ENCODE peak calls at places on chromosomes 12 and 14, in five cellular contexts. E, K, L, G and Q are unnamed samples.

GRCh38 chr12:30046376-30046775 is 262.6 kb upstream of the TMTC1 start:
- DNase-seq in E (no peak), K (no peak), L (no peak), G (no peak), Q (no peak)

GRCh38 chr12:47891356-47891755 is 13.4 kb downstream of the VDR start:
- DNase-seq in E (no peak), K (no peak), L (no peak), G (no peak), Q (peak)

GRCh38 chr12:82728710-82729109 is 42.0 kb downstream of the TMTC2 start:
- DNase-seq in E (no peak), K (no peak), L (no peak), G (no peak), Q (no peak)

GRCh38 chr14:39431416-39432178 is 636 bp downstream of the FBXO33 start:
- DNase-seq in E (peak), K (peak), L (peak), G (peak), Q (peak)

GRCh38 chr12:113647048-113647447 is 175.4 kb upstream of the LHX5 start:
- DNase-seq in E (peak), K (peak), L (no peak), G (no peak), Q (no peak)

GRCh38 chr14:35383569-35384385 is 20.8 kb downstream of the NFKBIA start:
- DNase-seq in E (no peak), K (no peak), L (no peak), G (no peak), Q (no peak)

GRCh38 chr12:124469193-124469888 is 98.1 kb downstream of the NCOR2 start:
- DNase-seq in E (no peak), K (no peak), L (no peak), G (no peak), Q (peak)

GRCh38 chr14:101069666-101070362 is 166.3 kb upstream of the RTL1 start:
- DNase-seq in E (no peak), K (no peak), L (peak), G (peak), Q (no peak)

GRCh38 chr14:59278111-59278510 is 89.6 kb downstream of the DAAM1 start:
- DNase-seq in E (no peak), K (peak), L (no peak), G (no peak), Q (no peak)

GRCh38 chr12:132617822-132618682 is 524 bp upstream of the P2RX2 start:
- DNase-seq in E (no peak), K (no peak), L (no peak), G (no peak), Q (no peak)

GRCh38 chr12:57887631-57888406 is 41.3 kb upstream of the CTDSP2 start:
- DNase-seq in E (no peak), K (no peak), L (peak), G (no peak), Q (no peak)

GRCh38 chr12:31773223-31773750 is 44.5 kb upstream of the AMN1 start:
- DNase-seq in E (no peak), K (peak), L (no peak), G (no peak), Q (peak)

GRCh38 chr14:103960457-103960856 is 18.1 kb upstream of the RD3L start:
- DNase-seq in E (no peak), K (no peak), L (no peak), G (no peak), Q (no peak)

GRCh38 chr14:78016532-78016931 is 153.6 kb upstream of the NRXN3 start:
- DNase-seq in E (no peak), K (no peak), L (no peak), G (no peak), Q (no peak)

GRCh38 chr12:76156314-76156713 is 71.8 kb upstream of the NAP1L1 start:
- DNase-seq in E (no peak), K (no peak), L (no peak), G (no peak), Q (no peak)

GRCh38 chr12:76155157-76155556 is 70.7 kb upstream of the NAP1L1 start:
- DNase-seq in E (no peak), K (no peak), L (no peak), G (no peak), Q (no peak)

GRCh38 chr12:76153616-76154015 is 69.1 kb upstream of the NAP1L1 start:
- DNase-seq in E (no peak), K (no peak), L (no peak), G (no peak), Q (no peak)

GRCh38 chr12:76158518-76159321 is 74.2 kb upstream of the NAP1L1 start:
- DNase-seq in E (peak), K (peak), L (peak), G (peak), Q (peak)
- TF ChIP-seq CTCF in E (peak), K (peak), L (no peak), G (peak), Q (peak)

GRCh38 chr14:91317381-91318313 is 73.1 kb upstream of the GPR68 start:
- DNase-seq in E (no peak), K (peak), L (peak), G (peak), Q (no peak)
- TF ChIP-seq CTCF in E (no peak), K (no peak), L (no peak), G (peak), Q (no peak)

DNA sequence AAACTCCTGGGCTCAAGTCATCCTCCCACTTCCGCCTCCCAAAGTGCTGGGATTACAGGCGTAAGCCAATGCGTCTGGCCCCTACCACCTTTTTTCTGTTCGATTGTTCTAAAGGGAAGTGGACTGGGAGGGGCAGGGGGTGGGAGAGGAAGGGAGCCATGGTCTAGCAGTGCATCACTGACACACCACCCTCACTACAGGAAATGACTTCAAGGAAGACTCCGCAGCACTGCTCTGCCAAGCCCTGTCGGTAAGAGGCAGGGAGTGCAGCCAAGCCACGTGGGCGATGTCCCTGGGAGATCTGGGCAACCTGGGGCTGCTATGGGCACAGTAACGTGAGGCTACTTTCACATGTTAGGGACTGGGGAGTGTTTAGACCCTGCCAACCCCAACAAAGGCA is 18.0 kb downstream of the LRRC74A start:
- DNase-seq in E (no peak), K (peak), L (peak), G (peak), Q (no peak)
- TF ChIP-seq CTCF in E (no peak), K (no peak), L (no peak), G (peak), Q (no peak)

GRCh38 chr14:22221508-22221907 is 367.5 kb downstream of the DAD1 start:
- DNase-seq in E (no peak), K (peak), L (no peak), G (no peak), Q (peak)

GRCh38 chr14:22218729-22219128 is 370.3 kb downstream of the DAD1 start:
- DNase-seq in E (no peak), K (no peak), L (no peak), G (no peak), Q (no peak)

GRCh38 chr14:22225526-22226133 is 363.4 kb downstream of the DAD1 start:
- DNase-seq in E (no peak), K (no peak), L (no peak), G (no peak), Q (no peak)

GRCh38 chr14:22226381-22226780 is 362.6 kb downstream of the DAD1 start:
- DNase-seq in E (no peak), K (peak), L (no peak), G (no peak), Q (peak)

DNA sequence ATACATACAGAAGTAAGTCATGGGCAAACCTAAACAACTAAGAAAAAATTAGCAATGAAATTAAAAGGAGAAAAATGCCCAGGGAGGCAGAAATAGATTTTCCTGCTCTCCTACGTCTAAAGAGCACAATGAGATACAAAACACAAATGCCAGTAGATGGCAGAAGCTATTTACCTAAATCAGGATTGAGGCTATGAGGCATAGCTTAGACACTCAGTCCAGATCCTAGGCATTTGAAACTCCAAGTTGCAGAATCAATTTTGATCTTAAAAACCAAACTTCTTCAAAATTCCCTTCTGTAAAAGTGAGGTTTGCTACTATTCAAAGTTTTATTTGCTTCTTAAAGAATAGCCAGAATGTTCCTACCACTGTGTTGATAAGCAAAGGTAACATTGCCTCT is 368.6 kb downstream of the DAD1 start:
- DNase-seq in E (no peak), K (no peak), L (no peak), G (no peak), Q (no peak)
- TF ChIP-seq CTCF in E (no peak), K (no peak), L (no peak), G (no peak), Q (no peak)

DNA sequence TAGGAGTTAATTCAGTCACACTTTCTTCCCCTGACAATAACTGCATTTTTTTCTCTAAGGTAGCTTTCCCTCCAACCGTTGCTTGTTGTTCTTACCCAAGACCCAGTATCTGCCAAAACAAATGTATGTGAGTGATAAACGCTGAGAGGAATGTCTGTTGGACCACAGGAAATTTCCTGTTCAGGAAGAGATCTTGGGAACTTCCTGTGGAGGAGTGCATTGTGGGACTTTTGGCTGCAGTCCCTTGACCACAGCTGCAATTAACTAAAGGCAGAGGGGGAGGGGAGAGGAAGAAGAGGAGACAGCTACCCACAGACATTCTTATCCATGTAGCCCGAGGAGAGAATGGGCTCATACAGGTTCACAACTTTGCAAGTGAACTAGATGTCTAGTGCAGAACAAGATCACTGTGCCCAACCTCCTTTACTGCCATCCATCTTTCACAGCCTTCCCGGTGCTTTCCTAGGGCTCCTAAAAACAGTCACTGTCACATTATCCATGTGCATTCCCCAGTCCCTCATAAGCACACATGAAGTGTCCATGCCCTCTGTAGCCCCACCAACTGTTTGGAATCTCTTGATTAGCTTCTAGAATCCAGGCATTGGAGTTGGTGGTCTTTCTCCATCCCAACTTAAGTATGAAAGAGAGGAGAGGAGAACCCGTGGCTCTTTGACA is 149.5 kb downstream of the ETV6 start:
- DNase-seq in E (no peak), K (no peak), L (no peak), G (peak), Q (no peak)
- TF ChIP-seq CTCF in E (no peak), K (no peak), L (no peak), G (no peak), Q (no peak)

DNA sequence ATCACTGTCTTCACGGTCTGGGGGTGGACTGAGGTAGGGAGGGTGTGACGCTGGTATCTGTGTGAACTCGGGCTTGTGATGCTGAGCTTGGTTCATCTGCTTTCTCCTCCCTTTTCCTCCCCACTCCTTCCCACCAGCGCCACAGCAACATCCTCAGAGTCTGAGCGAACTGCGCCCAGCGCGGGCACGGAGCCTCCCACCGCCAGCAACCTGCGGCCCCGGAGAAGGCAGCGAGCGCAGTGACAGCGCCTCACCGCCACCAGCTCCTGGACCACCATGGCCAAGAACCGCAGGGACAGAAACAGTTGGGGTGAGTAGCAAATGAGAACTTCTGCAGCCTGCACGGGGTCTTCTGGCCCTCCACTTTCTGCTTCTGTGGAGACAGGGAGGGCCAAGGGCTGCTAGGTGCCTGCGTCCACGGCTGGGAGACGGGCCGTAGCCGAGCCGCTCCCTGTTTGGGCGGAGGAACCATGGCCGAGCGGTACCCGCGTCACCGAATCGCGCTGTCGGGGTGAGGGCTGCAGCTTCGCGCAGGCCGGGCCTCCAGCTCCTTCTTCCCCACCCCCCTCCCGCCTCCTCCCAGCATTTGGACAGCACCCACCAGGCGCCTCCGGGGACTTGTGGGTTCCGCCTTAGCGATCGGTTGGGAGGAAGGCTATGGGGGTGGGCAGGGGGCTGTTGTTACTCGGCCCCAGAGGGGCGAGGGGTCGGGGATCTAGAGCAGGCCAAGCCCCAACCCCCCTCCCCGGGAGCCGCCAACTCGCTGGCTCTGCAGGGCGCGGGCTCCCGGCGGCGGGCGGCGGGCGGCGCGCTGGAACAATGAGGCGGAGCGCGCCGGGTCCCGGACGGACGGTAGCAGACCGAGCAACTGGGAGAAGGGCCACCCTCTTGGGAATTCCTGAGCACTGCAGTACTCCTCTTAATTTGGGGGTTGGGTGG is at the start of gene ATL1:
- DNase-seq in E (peak), K (peak), L (peak), G (peak), Q (peak)
- TF ChIP-seq CTCF in E (no peak), K (no peak), L (no peak), G (no peak), Q (no peak)

DNA sequence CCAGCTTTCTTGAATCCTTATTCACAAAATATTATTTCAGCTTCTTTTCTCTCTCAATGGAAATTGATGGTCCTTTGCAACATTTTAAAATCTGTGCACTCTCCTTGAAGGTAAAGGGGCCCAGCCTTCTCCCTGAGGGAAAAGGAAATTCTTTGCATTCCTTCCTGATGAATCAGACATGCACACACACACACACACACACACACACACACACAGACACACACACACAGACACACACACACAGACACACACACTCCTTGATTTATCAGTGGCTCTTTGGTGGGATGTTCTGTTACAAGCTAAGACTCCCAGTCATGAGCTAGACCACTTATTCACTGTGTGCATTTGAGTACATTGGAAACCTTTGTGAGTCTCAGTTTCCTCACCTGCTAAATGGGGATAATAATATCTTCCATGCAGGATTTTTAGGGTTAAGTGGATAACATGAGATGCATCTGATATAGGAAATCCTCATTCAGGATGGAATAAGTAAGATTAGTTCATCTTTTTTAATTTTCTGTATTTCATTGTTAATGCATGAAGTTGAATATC is 45.1 kb upstream of the HMGA2 start:
- DNase-seq in E (no peak), K (peak), L (no peak), G (no peak), Q (peak)
- TF ChIP-seq CTCF in E (no peak), K (no peak), L (no peak), G (no peak), Q (no peak)